ENCODE peak calls at places on chromosomes 11 and 22, in six cellular contexts. Q is kidney, Y is neuronal stem cell, K is mammary epithelial cell, H is mesenchymal stem cell, D is IMR-90. E is an unnamed sample.

GRCh38 chr11:20035375-20035700 is 124.9 kb downstream of the DBX1 start:
- DNase-seq in K (no peak), D (no peak), H (no peak), Q (no peak), Y (no peak), E (no peak)

GRCh38 chr11:114621072-114621471 is 25.5 kb upstream of the NXPE4 start:
- DNase-seq in H (no peak), Q (no peak), K (no peak), D (no peak), Y (no peak), E (no peak)

GRCh38 chr11:102971766-102972165 is 16.2 kb upstream of the MMP13 start:
- DNase-seq in H (no peak), Q (no peak), D (peak; percentile 20), K (peak; percentile 23), Y (no peak), E (peak; percentile 76)

GRCh38 chr11:61042961-61043540 is 59.2 kb upstream of the CD5 start:
- DNase-seq in D (no peak), Y (no peak), H (no peak), K (no peak), Q (no peak), E (no peak)

GRCh38 chr11:20059587-20060021 is 100.7 kb downstream of the DBX1 start:
- DNase-seq in H (no peak), K (no peak), Y (no peak), D (no peak), Q (no peak), E (peak; percentile 34)

GRCh38 chr11:75468534-75469340 is 35.7 kb upstream of the KLHL35 start:
- DNase-seq in Q (peak; percentile 83), H (peak; percentile 87), D (peak; percentile 93), K (no peak), Y (no peak), E (peak; percentile 36)

GRCh38 chr11:111561306-111561705 is 20.8 kb downstream of the LAYN start:
- DNase-seq in H (no peak), K (no peak), Q (no peak), Y (no peak), D (no peak), E (no peak)

GRCh38 chr11:113796663-113797259 is 17.2 kb downstream of the CLDN25 start:
- DNase-seq in H (peak; percentile 58), D (peak; percentile 34), Q (no peak), Y (no peak), K (peak; percentile 40), E (peak; percentile 68)

GRCh38 chr22:23847310-23847920 is 8.6 kb upstream of the DERL3 start:
- DNase-seq in Q (peak; percentile 62), Y (no peak), D (no peak), H (no peak), K (no peak), E (no peak)

GRCh38 chr11:40542821-40543220 is 916.6 kb downstream of the LRRC4C start:
- DNase-seq in Y (no peak), K (no peak), H (no peak), D (no peak), Q (no peak), E (no peak)

GRCh38 chr11:22670803-22671202 is 4.4 kb downstream of the GAS2 start:
- DNase-seq in H (peak; percentile 22), D (peak; percentile 3), Q (no peak), K (peak; percentile 19), Y (no peak), E (no peak)

GRCh38 chr11:76266269-76266668 is 60.0 kb upstream of the WNT11 start:
- DNase-seq in H (peak; percentile 83), Y (no peak), D (peak; percentile 79), Q (no peak), K (peak; percentile 88), E (peak; percentile 65)

GRCh38 chr11:70778828-70779365 is 380.6 kb downstream of the CTTN start:
- DNase-seq in Y (no peak), H (no peak), D (no peak), Q (no peak), K (no peak), E (no peak)

GRCh38 chr11:69374110-69374981 is 80.4 kb downstream of the MYEOV start:
- DNase-seq in Y (no peak), H (no peak), Q (peak; percentile 63), D (no peak), K (no peak), E (no peak)

GRCh38 chr11:4495487-4495886 is 13.0 kb downstream of the OR52K1 start:
- DNase-seq in K (no peak), D (no peak), H (no peak), Q (no peak), Y (no peak), E (no peak)

DNA sequence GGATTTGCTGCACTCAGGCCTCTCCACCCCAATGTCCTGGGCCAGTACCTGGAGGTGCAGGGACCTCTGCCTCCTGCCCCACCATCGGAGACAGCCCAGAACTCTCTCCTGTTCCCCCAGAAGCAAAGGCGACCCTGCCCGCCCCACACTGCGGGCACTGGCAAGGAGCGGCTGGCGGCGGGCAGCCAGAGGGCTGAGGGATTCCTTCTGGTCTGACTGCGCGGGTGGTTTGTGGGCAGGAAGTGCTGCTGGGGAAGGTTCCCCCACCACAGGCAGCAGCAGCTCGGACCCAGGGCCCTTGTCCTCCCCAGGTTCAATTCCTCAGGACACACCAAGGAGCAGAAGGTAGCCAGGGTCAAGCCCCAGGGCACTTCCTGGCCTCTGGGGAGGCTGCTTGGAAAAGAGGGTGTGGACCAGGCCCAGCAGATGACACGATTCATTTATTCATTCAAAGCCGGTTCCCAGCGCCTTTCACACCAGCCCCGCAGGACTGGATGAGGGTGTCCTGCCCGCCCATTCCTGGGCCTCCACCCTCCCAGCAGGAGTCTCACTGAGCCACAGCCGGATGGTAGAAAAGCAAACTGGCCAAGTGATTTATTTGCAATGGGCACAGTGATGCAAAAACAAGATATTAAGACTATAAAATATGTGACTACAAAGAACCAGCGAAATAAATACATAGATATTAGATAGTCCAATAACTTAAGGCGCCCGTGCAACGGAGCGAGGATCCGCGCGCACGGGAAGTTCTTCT is 1.2 kb downstream of the PHLDA2 start:
- DNase-seq in H (peak; percentile 58), D (peak; percentile 28), Q (peak; percentile 78), Y (no peak), K (peak; percentile 48), E (peak; percentile 49)
- H3K9ac ChIP-seq in H (peak overlapping the region; percentile 88), D (peak overlapping the region; percentile 84), Q (no peak overlapping the region), Y (peak overlapping the region; percentile 60), K (peak overlapping the region; percentile 75), E (peak overlapping the region; percentile 79)

DNA sequence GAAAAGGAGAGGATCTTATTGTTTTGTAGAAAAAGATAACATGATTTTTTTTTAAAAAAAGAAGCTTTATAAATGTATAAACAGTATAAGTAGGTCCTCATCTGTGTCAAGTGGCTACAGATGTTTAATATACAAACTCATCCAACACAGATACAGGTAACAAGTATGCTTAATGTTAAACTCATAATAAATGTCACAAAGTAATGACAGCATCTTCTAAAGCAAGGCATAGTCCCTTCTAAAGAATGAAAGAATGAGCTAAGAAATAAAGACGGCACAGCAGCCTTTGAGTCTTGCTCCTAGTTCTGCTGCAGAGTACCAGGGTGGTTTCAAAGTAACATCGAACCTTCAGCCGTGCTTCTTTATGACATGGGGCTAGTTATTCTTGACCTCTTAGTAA is 28.7 kb upstream of the BLID start:
- DNase-seq in Y (no peak), K (no peak), Q (no peak), D (no peak), H (no peak), E (no peak)
- H3K4me1 ChIP-seq in Y (peaks cover 6% of the 10 kb centered on the region), K (peaks cover 44% of the 10 kb centered on the region), Q (no peaks in the 10 kb centered on the region), D (peaks cover 7% of the 10 kb centered on the region), H (peaks cover 1% of the 10 kb centered on the region), E (peaks cover 31% of the 10 kb centered on the region)

GRCh38 chr22:17974703-17975372 is 49.5 kb downstream of the MICAL3 start:
- DNase-seq in K (no peak), Q (no peak), D (no peak), H (no peak), Y (no peak), E (no peak)

GRCh38 chr22:17974087-17974486 is 50.3 kb downstream of the MICAL3 start:
- DNase-seq in H (no peak), K (no peak), D (no peak), Q (no peak), Y (no peak), E (peak; percentile 51)

GRCh38 chr22:17973217-17973616 is 51.1 kb downstream of the MICAL3 start:
- DNase-seq in H (no peak), Q (no peak), Y (no peak), D (no peak), K (no peak), E (no peak)

GRCh38 chr22:17971711-17972110 is 52.6 kb downstream of the MICAL3 start:
- DNase-seq in Q (no peak), Y (no peak), D (no peak), K (no peak), H (no peak), E (no peak)

DNA sequence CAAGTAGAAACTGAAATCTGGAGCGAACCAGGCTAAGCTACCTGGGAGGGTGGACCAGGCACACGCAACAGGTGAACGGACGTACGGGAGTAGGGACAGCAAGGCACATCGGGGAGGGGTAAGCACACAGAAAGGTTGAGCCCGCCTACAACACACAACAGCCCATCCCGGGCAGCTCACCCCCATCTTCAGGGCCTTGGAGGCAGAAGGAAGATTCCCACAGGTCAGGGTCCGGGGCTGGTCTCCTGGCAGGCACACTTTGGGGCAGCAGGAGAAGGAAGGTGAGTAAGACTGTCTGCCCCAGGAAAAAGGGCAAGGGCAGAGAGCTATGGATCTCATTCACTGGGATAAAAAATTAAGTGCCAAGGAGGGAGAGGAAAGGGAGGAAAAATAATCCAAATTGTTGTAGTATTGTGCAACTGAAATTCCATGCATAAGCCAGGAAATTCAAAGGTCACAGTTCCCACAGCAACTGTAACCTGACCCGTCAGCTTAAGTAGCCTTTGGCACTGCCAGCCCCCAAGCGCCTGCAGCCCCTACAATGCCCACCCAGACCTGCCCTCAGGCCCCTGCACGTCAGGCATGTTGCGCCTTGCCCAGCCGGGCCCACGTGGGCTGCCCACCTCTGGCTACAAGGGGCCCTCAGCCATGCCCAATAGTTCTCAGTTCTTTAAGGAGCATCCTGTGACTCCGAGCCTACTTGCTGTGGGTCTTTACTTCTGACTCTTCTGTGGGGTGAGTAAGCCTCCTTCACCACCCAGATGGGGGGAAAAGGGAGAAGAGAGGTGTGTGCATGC is 51.8 kb downstream of the MICAL3 start:
- DNase-seq in H (peak; percentile 60), Y (no peak), D (peak; percentile 85), K (peak; percentile 65), Q (no peak), E (peak; percentile 89)
- H3K4me3 ChIP-seq in H (peak overlapping the region; percentile 23), Y (no peak overlapping the region), D (no peak overlapping the region), K (no peak overlapping the region), Q (no peak overlapping the region), E (peak overlapping the region; percentile 51)

GRCh38 chr11:12813371-12814225 is 139.4 kb downstream of the TEAD1 start:
- DNase-seq in Q (peak; percentile 73), H (peak; percentile 86), D (peak; percentile 88), Y (no peak), K (peak; percentile 78), E (no peak)
- H3K9ac ChIP-seq in Q (no peak overlapping the region), H (peak overlapping the region; percentile 81), D (peak overlapping the region; percentile 30), Y (no peak overlapping the region), K (no peak overlapping the region), E (peak overlapping the region; percentile 70)

GRCh38 chr22:35601743-35602633 is 15.1 kb downstream of the MB start:
- DNase-seq in D (peak; percentile 72), Q (peak; percentile 27), Y (no peak), H (peak; percentile 80), K (peak; percentile 95), E (peak; percentile 69)
- H3K4me1 ChIP-seq in D (peaks cover 1% of the 10 kb centered on the region), Q (no peaks in the 10 kb centered on the region), Y (no peaks in the 10 kb centered on the region), H (peaks cover 4% of the 10 kb centered on the region), K (peaks cover 17% of the 10 kb centered on the region), E (peaks cover 15% of the 10 kb centered on the region)